ENCODE peak calls at places on chromosomes 1 and 21, in six cellular contexts. P, T, L, D, W and Q are unnamed samples.

GRCh38 chr1:200962631-200963030 is 60.9 kb downstream of the KIF21B start:
- DNase-seq in W (no peak), P (no peak), D (no peak), L (no peak), T (no peak), Q (no peak)

GRCh38 chr1:154519661-154520060 is 17.4 kb upstream of the SHE start:
- DNase-seq in W (no peak), D (no peak), T (no peak), L (no peak), P (no peak), Q (no peak)

GRCh38 chr21:29372063-29372802 is 73.5 kb downstream of the BACH1 start:
- DNase-seq in T (peak), W (no peak), D (peak), P (peak), L (peak), Q (peak)

GRCh38 chr1:90973897-90974798 is 47.7 kb downstream of the ZNF644 start:
- DNase-seq in L (no peak), T (no peak), W (no peak), P (no peak), D (peak), Q (peak)

GRCh38 chr21:42233067-42233981 is 14.4 kb downstream of the ABCG1 start:
- DNase-seq in P (peak), L (peak), D (peak), T (peak), W (peak), Q (no peak)

GRCh38 chr1:236065509-236066005 is 667 bp upstream of the NID1 start:
- DNase-seq in L (no peak), W (no peak), P (no peak), T (no peak), D (no peak), Q (no peak)

GRCh38 chr1:85612704-85613361 is 32.3 kb downstream of the CCN1 start:
- DNase-seq in L (no peak), P (no peak), D (peak), T (peak), W (no peak), Q (peak)

GRCh38 chr21:15224346-15225086 is 159.7 kb upstream of the NRIP1 start:
- DNase-seq in P (no peak), D (peak), L (no peak), T (peak), W (no peak), Q (no peak)

GRCh38 chr1:248759644-248760043 is 4.1 kb upstream of the LYPD8 start:
- DNase-seq in D (no peak), L (no peak), T (no peak), W (no peak), P (no peak), Q (no peak)

GRCh38 chr1:164755674-164756073 is 196.7 kb downstream of the PBX1 start:
- DNase-seq in D (no peak), W (no peak), L (no peak), T (no peak), P (no peak), Q (no peak)

GRCh38 chr1:158002022-158002629 is 8.7 kb downstream of the KIRREL1 start:
- DNase-seq in D (no peak), W (no peak), L (no peak), T (no peak), P (peak), Q (no peak)

GRCh38 chr1:94863919-94864318 is 43.8 kb downstream of the SLC44A3 start:
- DNase-seq in W (no peak), T (peak), P (no peak), D (peak), L (peak), Q (no peak)

GRCh38 chr1:16158025-16158424 is 2.2 kb upstream of the EPHA2 start:
- DNase-seq in D (no peak), P (no peak), T (no peak), W (no peak), L (no peak), Q (no peak)

GRCh38 chr1:110472546-110472945 is 21.6 kb downstream of the PROK1 start:
- DNase-seq in L (no peak), D (no peak), T (no peak), P (no peak), W (no peak), Q (no peak)

DNA sequence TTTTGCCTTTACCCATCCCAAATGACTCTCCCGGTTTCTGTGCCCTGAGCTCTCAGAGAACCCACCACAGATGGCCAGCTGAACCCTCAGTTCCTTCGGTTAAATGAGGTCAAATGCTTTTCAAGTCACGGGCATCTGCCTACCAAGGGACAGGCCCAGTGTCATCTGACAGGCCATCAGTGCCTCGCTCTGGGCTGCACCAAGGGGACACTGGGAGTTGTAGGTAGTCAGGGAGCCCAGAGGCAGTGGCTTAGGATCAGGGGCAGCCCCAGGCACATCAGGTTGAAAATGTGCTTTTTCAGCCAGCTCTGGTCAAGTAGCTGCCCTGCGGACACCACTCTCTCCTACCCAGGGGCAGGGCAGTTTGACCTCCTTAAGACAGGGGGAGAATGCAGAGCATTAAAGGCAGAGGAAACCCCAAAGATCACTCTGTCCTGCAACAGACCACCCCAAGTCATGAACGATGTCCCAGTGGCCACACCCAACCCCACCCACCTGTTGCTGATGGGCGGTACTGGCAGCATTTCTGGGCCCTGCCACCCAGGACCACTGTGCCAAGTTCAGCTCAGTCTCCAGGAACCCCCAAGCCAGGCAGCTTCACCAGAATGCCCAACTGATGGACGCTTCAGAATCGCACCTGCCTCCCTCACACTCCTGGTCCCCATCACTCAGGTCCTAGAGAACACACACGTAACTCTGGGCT is 60.7 kb downstream of the CASZ1 start:
- DNase-seq in W (no peak), D (no peak), T (no peak), P (no peak), L (no peak), Q (no peak)
- H3K4me3 ChIP-seq in W (no peak), D (no peak), T (no peak), P (no peak), L (no peak), Q (no peak)

GRCh38 chr1:54575161-54575560 is 27.1 kb downstream of the ACOT11 start:
- DNase-seq in W (no peak), T (no peak), L (no peak), P (no peak), D (no peak), Q (no peak)
- TF ChIP-seq CTCF in W (no peak), T (no peak), L (no peak), P (no peak), D (no peak), Q (no peak)

DNA sequence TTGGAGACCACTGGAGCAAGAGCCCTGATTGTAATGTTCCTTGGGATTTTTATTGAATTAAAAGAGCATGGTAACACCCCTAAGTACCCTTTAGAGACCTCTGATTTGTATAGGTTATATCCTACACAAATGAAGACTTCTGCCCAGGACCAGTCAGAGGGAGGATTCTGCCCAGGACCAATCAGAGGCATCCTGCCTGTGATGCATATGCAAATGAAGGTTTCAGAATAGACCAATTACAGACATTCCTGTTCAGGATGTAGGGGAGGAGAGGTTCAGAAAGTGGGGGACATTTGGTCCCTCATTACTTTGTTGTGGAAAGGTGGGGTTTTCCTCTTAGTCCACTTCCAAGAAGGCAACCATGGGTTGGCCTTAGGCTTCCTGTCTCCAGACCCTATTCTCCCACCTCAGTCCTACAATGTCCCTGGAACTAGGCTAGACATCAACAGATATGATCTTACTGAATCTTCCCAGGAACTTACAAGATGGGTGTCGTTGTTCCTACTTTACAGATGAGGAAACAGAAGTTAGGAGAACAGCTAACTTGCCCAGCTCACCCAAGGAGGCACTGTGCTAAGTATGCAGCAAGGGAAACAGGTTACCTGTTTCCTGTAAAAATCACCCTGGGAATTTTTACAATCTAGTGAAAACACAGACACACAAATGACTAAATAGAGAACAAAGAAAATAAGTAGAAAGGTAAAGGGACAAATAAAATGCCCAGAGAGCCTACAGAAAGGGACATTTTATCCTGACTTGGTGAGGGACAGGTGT is 36.8 kb upstream of the SFPQ start:
- DNase-seq in L (no peak), P (no peak), D (no peak), T (no peak), W (no peak), Q (no peak)
- H3K4me3 ChIP-seq in L (no peak), P (no peak), D (no peak), T (no peak), W (no peak), Q (no peak)

GRCh38 chr21:39533545-39534226 is 79.1 kb upstream of the B3GALT5 start:
- DNase-seq in D (no peak), L (no peak), W (no peak), P (no peak), T (no peak), Q (no peak)
- TF ChIP-seq CTCF in D (no peak), L (no peak), W (no peak), P (no peak), T (no peak), Q (no peak)

GRCh38 chr1:114511048-114511785 is at the start of gene TRIM33:
- DNase-seq in L (peak), T (peak), P (peak), D (peak), W (peak), Q (peak)
- H3K4me3 ChIP-seq in L (peak), T (peak), P (peak), D (peak), W (peak), Q (peak)

GRCh38 chr1:40766560-40766959 is 17.0 kb upstream of the KCNQ4 start:
- DNase-seq in T (no peak), L (no peak), D (no peak), W (no peak), P (no peak), Q (no peak)

GRCh38 chr1:40772146-40772770 is 11.3 kb upstream of the KCNQ4 start:
- DNase-seq in T (no peak), D (no peak), W (no peak), L (no peak), P (no peak), Q (no peak)

GRCh38 chr1:40768146-40768990 is 15.2 kb upstream of the KCNQ4 start:
- DNase-seq in L (no peak), P (no peak), T (no peak), W (no peak), D (no peak), Q (no peak)

GRCh38 chr1:40770296-40771070 is 13.1 kb upstream of the KCNQ4 start:
- DNase-seq in L (no peak), P (peak), D (no peak), W (no peak), T (no peak), Q (no peak)

GRCh38 chr1:40769815-40770214 is 13.8 kb upstream of the KCNQ4 start:
- DNase-seq in W (no peak), P (peak), T (no peak), L (no peak), D (no peak), Q (no peak)
- TF ChIP-seq CTCF in W (no peak), P (peak), T (peak), L (no peak), D (peak), Q (peak)

GRCh38 chr1:8886589-8886988 is 8.1 kb upstream of the ENO1 start:
- DNase-seq in W (no peak), T (no peak), D (no peak), P (no peak), L (no peak), Q (no peak)

GRCh38 chr1:8891405-8891804 is 12.9 kb upstream of the ENO1 start:
- DNase-seq in W (no peak), L (no peak), P (no peak), D (no peak), T (no peak), Q (no peak)

GRCh38 chr1:8892026-8892425 is 13.5 kb upstream of the ENO1 start:
- DNase-seq in W (no peak), L (no peak), P (no peak), D (no peak), T (no peak), Q (no peak)

GRCh38 chr1:8889103-8889846 is 10.8 kb upstream of the ENO1 start:
- DNase-seq in P (no peak), W (peak), T (peak), L (no peak), D (no peak), Q (no peak)

DNA sequence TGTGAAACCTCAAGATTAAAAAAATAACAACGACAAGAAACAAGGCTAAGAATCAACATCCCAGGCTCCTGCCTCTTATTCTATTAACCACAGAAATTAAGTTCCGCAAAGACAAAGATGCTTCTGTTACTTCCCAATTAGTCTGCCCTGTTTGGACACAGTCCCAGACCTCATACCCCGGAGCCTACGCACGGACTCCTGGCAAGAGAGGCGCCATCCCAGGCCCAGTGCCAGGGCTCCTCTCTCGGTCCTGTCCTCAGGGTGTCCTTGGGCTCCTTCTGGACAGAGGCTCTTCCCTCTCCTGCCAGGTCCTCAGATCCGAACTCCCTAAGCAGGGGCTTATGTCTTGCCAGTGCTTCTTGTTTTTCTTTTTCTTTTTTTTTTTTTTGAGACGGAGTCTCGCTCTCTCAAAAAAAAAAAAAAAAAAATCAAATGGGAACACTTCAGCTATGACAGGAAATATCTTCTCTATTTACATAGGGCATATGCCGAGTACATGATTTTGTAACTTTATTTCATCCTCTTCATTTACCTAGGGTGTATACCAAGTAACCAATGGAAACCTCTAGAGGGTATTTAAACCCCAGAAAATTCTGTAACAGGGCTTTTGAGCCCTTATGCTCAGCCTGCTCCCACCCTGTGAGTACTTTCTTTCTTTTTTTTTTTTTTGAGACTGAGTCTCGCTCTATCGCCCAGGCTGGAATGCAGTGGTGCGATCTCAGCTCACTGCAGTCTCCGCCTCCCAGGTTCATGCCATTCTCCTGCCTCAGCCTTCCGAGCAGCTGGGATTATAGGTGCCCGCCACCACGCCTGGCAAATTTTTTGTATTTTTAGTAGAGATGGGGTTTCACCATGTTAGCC is 11.7 kb upstream of the ENO1 start:
- DNase-seq in D (peak), W (peak), L (peak), P (no peak), T (peak), Q (peak)
- H3K4me3 ChIP-seq in D (peak), W (no peak), L (no peak), P (no peak), T (peak), Q (peak)

DNA sequence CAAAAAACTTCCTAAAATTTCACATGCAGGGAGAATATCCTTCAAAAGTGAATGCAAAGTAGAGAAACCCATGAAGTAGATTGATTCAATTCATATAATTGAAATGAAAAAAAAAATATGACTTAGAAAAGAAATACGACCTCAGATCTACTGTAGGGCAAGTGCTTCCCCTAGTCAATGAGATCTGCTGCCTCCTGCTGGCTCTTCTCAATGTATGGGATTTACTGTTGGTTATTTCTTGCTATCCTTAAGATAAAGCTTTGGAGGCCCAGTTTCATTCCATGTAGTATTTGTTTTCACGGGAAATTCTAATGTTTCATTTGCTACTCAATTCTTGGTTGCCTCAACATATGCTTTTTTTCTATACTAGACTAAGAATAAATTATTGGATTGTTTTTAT is 46.2 kb downstream of the ZNF648 start:
- DNase-seq in L (no peak), T (peak), W (no peak), D (no peak), P (no peak), Q (no peak)
- TF ChIP-seq CTCF in L (no peak), T (peak), W (no peak), D (peak), P (peak), Q (peak)

DNA sequence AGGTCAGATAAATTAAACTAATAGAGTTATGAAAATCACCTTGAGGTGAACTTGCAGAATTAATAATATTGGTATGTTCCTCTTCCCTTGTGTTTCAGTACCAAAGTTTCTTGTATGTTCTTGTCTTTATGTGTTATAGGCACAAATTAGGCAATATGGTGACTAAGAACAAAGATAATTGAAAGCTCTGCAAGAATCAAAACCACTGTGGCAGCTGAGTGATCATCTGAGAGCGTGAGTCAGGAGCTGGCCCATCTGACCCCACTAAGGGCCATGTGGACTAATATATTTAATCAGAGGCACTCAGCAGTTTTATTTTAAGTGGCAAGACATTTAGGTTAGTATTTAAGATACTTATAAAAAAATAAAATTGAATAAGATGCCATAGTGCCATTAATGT is 12.8 kb upstream of the CASQ2 start:
- DNase-seq in L (no peak), T (no peak), P (no peak), W (no peak), D (peak), Q (no peak)
- H3K4me3 ChIP-seq in L (no peak), T (no peak), P (no peak), W (no peak), D (no peak), Q (no peak)